ENCODE peak calls at places on chromosomes 12 and 14, in seven cellular contexts. F, H, Q, P, K, N and J are unnamed samples.

GRCh38 chr14:40398981-40399380 is 966.7 kb upstream of the FBXO33 start:
- DNase-seq in N (no peak), Q (no peak), P (no peak), K (no peak), H (no peak), F (no peak), J (no peak)

GRCh38 chr14:90551070-90551704 is 154.4 kb downstream of the CALM1 start:
- DNase-seq in F (no peak), P (peak), Q (no peak), K (peak), H (no peak), N (peak), J (no peak)

GRCh38 chr12:105882404-105882803 is 256.4 kb downstream of the NUAK1 start:
- DNase-seq in P (peak), H (no peak), F (no peak), K (peak), N (no peak), Q (no peak), J (no peak)

GRCh38 chr12:94186461-94187237 is 38.3 kb downstream of the PLXNC1 start:
- DNase-seq in Q (no peak), K (no peak), P (peak), H (peak), N (peak), F (peak), J (no peak)

GRCh38 chr12:93813972-93814821 is 137.0 kb downstream of the CRADD start:
- DNase-seq in Q (no peak), K (no peak), H (peak), P (peak), N (peak), F (no peak), J (no peak)

GRCh38 chr14:99819514-99819913 is 26.3 kb downstream of the EML1 start:
- DNase-seq in K (no peak), Q (no peak), H (no peak), F (no peak), N (no peak), P (no peak), J (peak)

GRCh38 chr12:34391771-34392581 is 369.7 kb downstream of the ALG10 start:
- DNase-seq in Q (no peak), N (no peak), K (no peak), F (peak), P (no peak), H (no peak), J (no peak)

GRCh38 chr12:20624718-20625117 is 70.4 kb upstream of the SLCO1C1 start:
- DNase-seq in Q (no peak), N (peak), H (no peak), P (peak), F (no peak), K (no peak), J (peak)

GRCh38 chr14:102883028-102883953 is 39.2 kb upstream of the AMN start:
- DNase-seq in P (no peak), F (no peak), K (no peak), H (no peak), Q (no peak), N (no peak), J (no peak)

GRCh38 chr12:132215644-132215989 is 71.4 kb downstream of the NOC4L start:
- DNase-seq in F (no peak), P (no peak), Q (no peak), H (no peak), K (no peak), N (no peak), J (no peak)

GRCh38 chr14:32201196-32201815 is 539 bp upstream of the RNU6-7 start:
- DNase-seq in N (peak), H (peak), F (peak), Q (peak), K (peak), P (peak), J (peak)

GRCh38 chr14:32202468-32202865 is 602 bp downstream of the RNU6-8 start:
- DNase-seq in Q (no peak), P (no peak), F (no peak), H (no peak), N (peak), K (no peak), J (no peak)

GRCh38 chr14:32201816-32202467 is at the start of gene RNU6-7:
- DNase-seq in P (peak), F (no peak), H (peak), Q (peak), K (peak), N (peak), J (no peak)

GRCh38 chr14:32202941-32203882 is at the start of gene RNU6-8:
- DNase-seq in N (peak), K (peak), F (peak), P (peak), Q (peak), H (peak), J (peak)

GRCh38 chr14:32200368-32201195 is 1.3 kb upstream of the RNU6-7 start:
- DNase-seq in Q (no peak), H (no peak), N (no peak), P (no peak), F (no peak), K (no peak), J (no peak)
- H3K27ac ChIP-seq in Q (peak), H (peak), N (no peak), P (no peak), F (no peak), K (no peak), J (no peak)

DNA sequence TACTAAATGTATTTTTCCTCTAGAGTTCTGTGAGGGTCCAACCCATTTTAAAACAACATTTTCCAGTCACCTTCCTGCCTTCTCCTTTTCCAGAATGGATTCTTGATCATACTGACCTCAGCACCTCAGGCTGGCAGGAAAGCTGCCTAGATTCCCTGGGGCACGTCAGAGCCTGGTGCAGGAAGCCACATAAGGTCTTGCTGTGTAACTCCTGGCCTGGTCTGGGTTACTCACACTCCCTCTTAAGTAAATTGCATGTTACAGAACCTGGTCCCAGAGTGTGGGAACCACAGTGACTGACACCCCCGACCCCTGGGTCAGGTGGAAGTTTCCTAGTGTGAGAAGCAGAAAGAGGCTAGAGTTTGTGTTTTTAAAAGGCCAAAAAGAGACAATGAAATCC is 209.8 kb downstream of the SPTSSA start:
- DNase-seq in H (no peak), K (peak), Q (no peak), P (no peak), N (no peak), F (no peak), J (no peak)
- H3K27ac ChIP-seq in H (no peak), K (no peak), Q (no peak), P (no peak), N (no peak), F (no peak), J (no peak)

GRCh38 chr12:98820005-98820404 is 174.9 kb downstream of the APAF1 start:
- DNase-seq in N (no peak), P (no peak), Q (no peak), F (no peak), H (no peak), K (no peak), J (no peak)

GRCh38 chr12:98821849-98822248 is 176.8 kb downstream of the APAF1 start:
- DNase-seq in N (no peak), Q (no peak), H (peak), F (no peak), P (no peak), K (no peak), J (no peak)

GRCh38 chr12:98823012-98823411 is 177.9 kb downstream of the APAF1 start:
- DNase-seq in N (no peak), K (no peak), P (no peak), F (no peak), Q (no peak), H (peak), J (no peak)

GRCh38 chr12:98817779-98818178 is 172.7 kb downstream of the APAF1 start:
- DNase-seq in Q (no peak), F (no peak), K (no peak), P (no peak), N (no peak), H (no peak), J (no peak)

GRCh38 chr12:98821232-98821631 is 176.1 kb downstream of the APAF1 start:
- DNase-seq in F (no peak), P (no peak), Q (no peak), K (no peak), N (no peak), H (no peak), J (no peak)
- H3K27ac ChIP-seq in F (no peak), P (no peak), Q (no peak), K (no peak), N (no peak), H (no peak), J (no peak)

GRCh38 chr14:65517635-65518542 is 105.4 kb downstream of the FUT8 start:
- DNase-seq in K (no peak), F (no peak), Q (no peak), H (no peak), P (no peak), N (no peak), J (no peak)
- H3K27ac ChIP-seq in K (no peak), F (no peak), Q (no peak), H (no peak), P (no peak), N (no peak), J (no peak)

DNA sequence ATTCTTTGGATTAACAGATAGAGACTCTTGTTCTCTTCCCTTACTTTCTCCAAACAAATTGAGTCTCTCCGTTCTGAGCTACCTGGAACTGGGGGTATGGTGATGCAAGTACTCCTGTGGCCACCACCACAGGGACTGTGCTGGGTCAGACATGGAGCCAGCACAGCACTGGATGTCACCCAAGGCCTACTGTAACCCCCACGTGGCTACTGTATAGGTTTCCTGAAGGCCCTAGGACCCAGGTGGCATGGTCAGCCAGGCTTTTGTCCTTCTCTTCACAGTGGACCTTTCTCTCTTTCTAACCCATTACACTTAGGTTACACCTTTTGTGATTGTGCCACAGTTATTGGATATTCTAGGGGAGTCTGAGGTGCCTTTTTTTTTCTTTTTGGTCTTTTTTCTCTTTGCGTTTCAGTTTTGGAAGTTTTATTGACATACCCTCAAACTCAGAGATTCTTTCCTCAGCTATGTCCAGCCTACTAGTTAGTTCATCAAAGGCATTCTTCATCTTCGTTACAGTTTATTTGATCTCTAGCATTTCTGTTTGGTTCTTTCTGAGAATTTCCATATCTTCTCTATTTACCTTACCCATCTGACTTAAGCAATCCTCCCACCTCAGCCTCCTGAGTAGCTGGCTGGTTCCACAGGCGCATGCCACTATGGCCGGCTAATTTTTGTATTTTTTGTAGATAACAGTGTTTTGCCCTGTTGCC is 6.0 kb upstream of the KLHDC2 start:
- DNase-seq in Q (no peak), P (no peak), H (no peak), F (no peak), N (no peak), K (no peak), J (no peak)
- H3K27ac ChIP-seq in Q (no peak), P (no peak), H (peak), F (no peak), N (no peak), K (no peak), J (no peak)

GRCh38 chr12:109433618-109434017 is 43.5 kb downstream of the KCTD10 start:
- DNase-seq in N (no peak), F (no peak), Q (no peak), H (peak), P (no peak), K (no peak), J (no peak)

GRCh38 chr12:109430244-109430643 is 46.9 kb downstream of the KCTD10 start:
- DNase-seq in H (no peak), P (no peak), K (no peak), N (no peak), F (no peak), Q (no peak), J (no peak)

GRCh38 chr12:109432431-109432830 is 44.7 kb downstream of the KCTD10 start:
- DNase-seq in P (no peak), Q (no peak), H (no peak), F (no peak), K (peak), N (no peak), J (no peak)

GRCh38 chr12:109434556-109434955 is 42.5 kb downstream of the KCTD10 start:
- DNase-seq in P (no peak), H (peak), Q (no peak), N (no peak), K (no peak), F (no peak), J (no peak)

GRCh38 chr12:109432842-109433304 is 44.2 kb downstream of the KCTD10 start:
- DNase-seq in H (peak), F (peak), P (peak), Q (peak), N (peak), K (peak), J (peak)
- H3K27ac ChIP-seq in H (peak), F (no peak), P (no peak), Q (no peak), N (no peak), K (peak), J (no peak)

GRCh38 chr14:77036484-77037337 is 8.2 kb upstream of the IRF2BPL start:
- DNase-seq in K (no peak), N (no peak), H (no peak), F (no peak), Q (no peak), P (peak), J (no peak)
- H3K27ac ChIP-seq in K (no peak), N (no peak), H (peak), F (peak), Q (peak), P (peak), J (no peak)

DNA sequence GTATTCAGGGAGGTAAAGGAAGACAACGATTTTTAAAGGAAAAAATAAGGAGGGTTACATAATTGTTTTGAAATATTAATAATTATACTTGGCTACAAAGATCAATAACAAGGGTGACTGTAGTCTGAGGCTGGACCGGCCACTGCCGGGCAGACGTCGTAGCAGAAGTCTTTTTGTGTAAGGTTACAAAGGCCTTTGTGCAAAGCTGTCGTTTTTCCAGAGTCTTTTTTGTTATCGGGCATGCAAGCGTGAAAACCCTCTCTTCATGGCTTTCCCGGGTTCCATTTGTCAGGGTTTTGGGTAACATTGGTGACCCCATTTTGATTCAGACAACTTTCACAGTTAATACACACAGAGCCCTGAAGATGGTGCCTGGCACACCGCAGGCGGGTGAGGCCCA is 31.4 kb downstream of the RILPL1 start:
- DNase-seq in F (peak), P (no peak), N (no peak), K (no peak), Q (no peak), H (no peak), J (no peak)
- H3K27ac ChIP-seq in F (peak), P (no peak), N (no peak), K (no peak), Q (no peak), H (no peak), J (no peak)

GRCh38 chr14:75234173-75234855 is 44.3 kb upstream of the FOS start:
- DNase-seq in F (no peak), N (peak), K (no peak), Q (no peak), H (no peak), P (peak), J (no peak)
- H3K27ac ChIP-seq in F (no peak), N (peak), K (peak), Q (no peak), H (no peak), P (peak), J (no peak)